ENCODE peak calls at places on chromosomes 3 and 15, in four cellular contexts. One of them, this sample, is unnamed.

GRCh38 chr3:172156309-172156998 is 117.1 kb downstream of the FNDC3B start:
- DNase-seq in fibroblast of pulmonary artery: no peak
- DNase-seq in AG10803: no peak
- DNase-seq in HFF-Myc: no peak
- DNase-seq in this sample: no peak

GRCh38 chr3:10268930-10269329 is 20.7 kb downstream of the TATDN2 start:
- DNase-seq in AG10803: no peak
- DNase-seq in fibroblast of pulmonary artery: no peak
- DNase-seq in HFF-Myc: no peak
- DNase-seq in this sample: no peak

GRCh38 chr3:30438121-30438520 is 168.3 kb upstream of the TGFBR2 start:
- DNase-seq in AG10803: no peak
- DNase-seq in fibroblast of pulmonary artery: no peak
- DNase-seq in HFF-Myc: no peak
- DNase-seq in this sample: no peak

GRCh38 chr3:134933997-134934396 is 138.9 kb downstream of the EPHB1 start:
- DNase-seq in HFF-Myc: no peak
- DNase-seq in AG10803: no peak
- DNase-seq in fibroblast of pulmonary artery: no peak
- DNase-seq in this sample: no peak

GRCh38 chr15:24848050-24848449 is 106.7 kb upstream of the SNRPN start:
- DNase-seq in AG10803: peak
- DNase-seq in HFF-Myc: no peak
- DNase-seq in fibroblast of pulmonary artery: peak
- DNase-seq in this sample: no peak

GRCh38 chr3:16322189-16322588 is 57.2 kb downstream of the OXNAD1 start:
- DNase-seq in HFF-Myc: no peak
- DNase-seq in AG10803: no peak
- DNase-seq in fibroblast of pulmonary artery: no peak
- DNase-seq in this sample: no peak

GRCh38 chr15:82134426-82134825 is 88.6 kb upstream of the MEX3B start:
- DNase-seq in fibroblast of pulmonary artery: no peak
- DNase-seq in HFF-Myc: no peak
- DNase-seq in AG10803: no peak
- DNase-seq in this sample: no peak

GRCh38 chr15:57572463-57572862 is 19.2 kb upstream of the MYZAP start:
- DNase-seq in AG10803: peak
- DNase-seq in HFF-Myc: peak
- DNase-seq in fibroblast of pulmonary artery: no peak
- DNase-seq in this sample: no peak

GRCh38 chr15:53171571-53171970 is 381.4 kb upstream of the ONECUT1 start:
- DNase-seq in fibroblast of pulmonary artery: no peak
- DNase-seq in AG10803: no peak
- DNase-seq in HFF-Myc: no peak
- DNase-seq in this sample: no peak
- H3K4me3 ChIP-seq in fibroblast of pulmonary artery: no peak
- H3K4me3 ChIP-seq in AG10803: no peak
- H3K4me3 ChIP-seq in HFF-Myc: no peak
- H3K4me3 ChIP-seq in this sample: no peak

GRCh38 chr15:43102181-43102580 is 3.7 kb downstream of the UBR1 start:
- DNase-seq in fibroblast of pulmonary artery: no peak
- DNase-seq in HFF-Myc: no peak
- DNase-seq in AG10803: no peak
- DNase-seq in this sample: no peak
- H3K4me3 ChIP-seq in fibroblast of pulmonary artery: no peak
- H3K4me3 ChIP-seq in HFF-Myc: no peak
- H3K4me3 ChIP-seq in AG10803: no peak
- H3K4me3 ChIP-seq in this sample: no peak

DNA sequence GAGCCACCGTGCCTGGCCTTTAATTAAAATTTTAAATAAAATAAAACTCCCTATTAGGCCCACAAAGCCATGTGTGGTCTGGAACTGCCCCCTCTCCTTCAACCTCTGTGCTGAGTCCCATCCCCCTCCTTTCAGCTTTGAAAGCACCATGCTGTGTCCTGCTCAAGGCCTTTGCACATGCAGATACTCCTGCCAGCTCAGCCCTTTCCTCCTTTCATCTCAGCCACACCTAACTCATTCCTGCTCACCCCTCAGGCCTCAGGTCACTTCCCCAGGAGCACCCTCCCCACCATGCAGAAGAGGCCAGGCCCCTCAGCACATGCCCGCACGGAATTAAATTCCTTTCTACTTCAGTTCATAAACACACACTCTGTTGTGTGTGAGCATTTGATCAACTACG is 28.1 kb downstream of the ATRIP start:
- DNase-seq in HFF-Myc: no peak
- DNase-seq in AG10803: no peak
- DNase-seq in fibroblast of pulmonary artery: no peak
- DNase-seq in this sample: no peak
- H3K4me3 ChIP-seq in HFF-Myc: no peak
- H3K4me3 ChIP-seq in AG10803: no peak
- H3K4me3 ChIP-seq in fibroblast of pulmonary artery: no peak
- H3K4me3 ChIP-seq in this sample: no peak

GRCh38 chr3:188352196-188352927 is 198.4 kb downstream of the LPP start:
- DNase-seq in HFF-Myc: no peak
- DNase-seq in fibroblast of pulmonary artery: no peak
- DNase-seq in AG10803: no peak
- DNase-seq in this sample: no peak
- H3K4me3 ChIP-seq in HFF-Myc: no peak
- H3K4me3 ChIP-seq in fibroblast of pulmonary artery: no peak
- H3K4me3 ChIP-seq in AG10803: no peak
- H3K4me3 ChIP-seq in this sample: no peak

DNA sequence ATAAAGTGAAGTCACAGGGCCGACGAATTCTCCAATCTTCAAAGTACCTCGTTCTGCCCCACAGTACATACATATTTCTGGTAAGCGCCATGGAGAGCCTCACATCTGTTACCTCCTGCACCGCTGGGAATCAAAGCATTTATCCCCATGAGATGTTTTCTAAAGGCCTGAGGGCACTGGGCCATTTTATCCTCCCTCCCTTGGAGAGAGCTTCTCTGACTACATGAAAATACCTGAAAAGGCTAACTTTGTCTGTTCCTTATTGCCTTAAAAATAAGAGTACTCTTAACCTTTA is 148.1 kb downstream of the RORA start:
- DNase-seq in AG10803: no peak
- DNase-seq in fibroblast of pulmonary artery: no peak
- DNase-seq in HFF-Myc: no peak
- DNase-seq in this sample: no peak
- H3K4me3 ChIP-seq in AG10803: no peak
- H3K4me3 ChIP-seq in fibroblast of pulmonary artery: no peak
- H3K4me3 ChIP-seq in HFF-Myc: no peak
- H3K4me3 ChIP-seq in this sample: no peak

GRCh38 chr15:84656972-84657371 is 1.0 kb downstream of the NMB start:
- DNase-seq in AG10803: no peak
- DNase-seq in HFF-Myc: no peak
- DNase-seq in fibroblast of pulmonary artery: no peak
- DNase-seq in this sample: no peak

GRCh38 chr15:84659904-84660781 is 2.1 kb upstream of the NMB start:
- DNase-seq in HFF-Myc: no peak
- DNase-seq in AG10803: no peak
- DNase-seq in fibroblast of pulmonary artery: no peak
- DNase-seq in this sample: no peak

GRCh38 chr15:84657748-84658079 is 285 bp downstream of the NMB start:
- DNase-seq in HFF-Myc: no peak
- DNase-seq in AG10803: no peak
- DNase-seq in fibroblast of pulmonary artery: no peak
- DNase-seq in this sample: no peak

GRCh38 chr15:84658080-84658787 is at the start of gene NMB:
- DNase-seq in AG10803: peak
- DNase-seq in HFF-Myc: no peak
- DNase-seq in fibroblast of pulmonary artery: peak
- DNase-seq in this sample: no peak

GRCh38 chr15:84658788-84659411 is 901 bp upstream of the NMB start:
- DNase-seq in AG10803: no peak
- DNase-seq in fibroblast of pulmonary artery: no peak
- DNase-seq in HFF-Myc: no peak
- DNase-seq in this sample: no peak
- H3K4me3 ChIP-seq in AG10803: peak
- H3K4me3 ChIP-seq in fibroblast of pulmonary artery: peak
- H3K4me3 ChIP-seq in HFF-Myc: peak
- H3K4me3 ChIP-seq in this sample: peak

DNA sequence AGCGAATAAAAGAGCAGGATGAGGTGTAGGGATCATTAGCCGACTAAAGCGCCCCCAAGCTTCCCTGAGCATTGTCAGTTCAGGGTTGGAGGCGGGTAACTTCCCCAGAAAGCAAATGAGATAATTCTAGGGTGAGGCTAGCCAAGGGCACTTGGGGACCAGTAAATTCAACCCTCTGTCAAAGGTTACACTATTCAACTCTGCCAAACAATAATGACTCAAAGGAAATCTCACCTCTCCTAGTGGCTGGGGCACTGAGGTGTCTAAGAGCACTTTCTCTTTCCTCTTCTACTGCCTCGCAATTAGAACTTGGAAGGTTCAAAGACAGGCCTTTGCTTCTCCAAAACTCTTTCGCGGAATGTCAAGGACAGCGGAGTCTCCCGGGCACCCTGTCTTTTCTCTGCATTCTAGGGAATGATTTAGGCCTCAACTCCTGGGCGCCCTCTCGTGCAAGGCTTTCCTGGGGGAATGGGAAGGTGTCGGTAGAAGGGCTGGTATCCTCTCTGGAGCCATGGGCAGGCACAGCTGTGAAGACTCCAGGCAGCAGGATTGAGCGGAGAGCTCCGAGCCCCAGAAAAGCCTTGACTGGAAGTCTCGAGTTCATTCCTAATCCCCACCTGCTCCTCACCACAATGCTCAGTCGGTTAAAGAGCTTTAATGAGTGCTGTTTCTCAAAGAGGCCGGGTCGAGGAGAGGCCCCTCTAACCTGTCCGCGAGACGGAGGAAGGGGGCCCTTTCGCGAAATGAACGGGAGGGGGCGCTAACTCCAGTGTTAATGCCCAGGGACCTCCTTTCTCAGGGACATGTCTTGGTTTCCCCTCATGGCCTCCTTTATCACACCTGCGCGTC is 21.9 kb downstream of the ZIC4 start:
- DNase-seq in HFF-Myc: no peak
- DNase-seq in AG10803: no peak
- DNase-seq in fibroblast of pulmonary artery: no peak
- DNase-seq in this sample: no peak
- H3K4me3 ChIP-seq in HFF-Myc: no peak
- H3K4me3 ChIP-seq in AG10803: no peak
- H3K4me3 ChIP-seq in fibroblast of pulmonary artery: no peak
- H3K4me3 ChIP-seq in this sample: no peak